ENCODE peak calls at places on chromosomes 16 and 17, in eight cellular contexts. P is ACHN, T is RCC 7860, S is IMR-90, G is HS-27A, K is mucosa of gallbladder, W is posterior cingulate gyrus, E is EH. X is an unnamed sample.

GRCh38 chr16:51416921-51417320 is 265.9 kb upstream of the SALL1 start:
- DNase-seq in P (no peak), T (no peak), S (peak; percentile 48), G (no peak), K (no peak), W (no peak), E (no peak), X (no peak)

GRCh38 chr17:14745541-14745940 is 444.7 kb downstream of the HS3ST3B1 start:
- DNase-seq in P (no peak), T (no peak), S (peak; percentile 43), G (no peak), K (no peak), W (no peak), E (peak; percentile 79), X (no peak)

GRCh38 chr16:19607610-19608280 is 52.2 kb downstream of the VPS35L start:
- DNase-seq in P (no peak), T (no peak), S (peak; percentile 14), G (no peak), K (no peak), W (no peak), E (peak; percentile 71), X (no peak)

GRCh38 chr17:77140878-77141767 is at the start of gene SEC14L1:
- DNase-seq in P (peak; percentile 43), T (peak; percentile 48), S (no peak), G (no peak), K (no peak), W (peak; percentile 83), E (peak; percentile 66), X (no peak)

GRCh38 chr17:61383689-61384201 is 15.9 kb upstream of the TBX2 start:
- DNase-seq in P (no peak), T (no peak), S (no peak), G (no peak), K (no peak), W (peak; percentile 31), E (peak; percentile 57), X (no peak)

GRCh38 chr16:4788910-4789309 is 765 bp upstream of the SEPTIN12 start:
- DNase-seq in P (no peak), T (no peak), S (no peak), G (no peak), K (no peak), W (no peak), E (no peak), X (no peak)

GRCh38 chr16:2428051-2428786 is 1.0 kb upstream of the CCNF start:
- DNase-seq in P (peak; percentile 60), T (no peak), S (no peak), G (no peak), K (no peak), W (no peak), E (peak; percentile 47), X (no peak)

GRCh38 chr17:41464682-41465081 is 2.5 kb downstream of the KRT32 start:
- DNase-seq in P (peak; percentile 91), T (peak; percentile 87), S (peak; percentile 91), G (peak; percentile 43), K (peak; percentile 65), W (peak; percentile 81), E (peak; percentile 98), X (peak; percentile 80)

GRCh38 chr17:21059761-21060160 is 16.9 kb upstream of the USP22 start:
- DNase-seq in P (no peak), T (no peak), S (no peak), G (no peak), K (no peak), W (no peak), E (no peak), X (no peak)